ENCODE peak calls at places on chromosomes 12 and 14, in seven cellular contexts. One of them, this sample, is unnamed.

GRCh38 chr12:69254046-69254445 is 14.7 kb downstream of the CPSF6 start:
- DNase-seq in progenitor cell of endocrine pancreas: no peak
- DNase-seq in HCT116: peak
- DNase-seq in lower leg skin: no peak
- DNase-seq in WTC11: no peak
- DNase-seq in IMR-90: peak
- DNase-seq in CD8-positive, alpha-beta T cell: no peak
- DNase-seq in this sample: no peak

GRCh38 chr12:109277899-109278762 is 31.0 kb downstream of the FOXN4 start:
- DNase-seq in progenitor cell of endocrine pancreas: no peak
- DNase-seq in HCT116: no peak
- DNase-seq in lower leg skin: peak
- DNase-seq in WTC11: no peak
- DNase-seq in IMR-90: peak
- DNase-seq in CD8-positive, alpha-beta T cell: no peak
- DNase-seq in this sample: peak

GRCh38 chr14:71050227-71050823 is 143.1 kb downstream of the PCNX1 start:
- DNase-seq in progenitor cell of endocrine pancreas: no peak
- DNase-seq in HCT116: no peak
- DNase-seq in lower leg skin: no peak
- DNase-seq in WTC11: no peak
- DNase-seq in IMR-90: peak
- DNase-seq in CD8-positive, alpha-beta T cell: no peak
- DNase-seq in this sample: no peak

GRCh38 chr14:68790656-68791077 is 2.2 kb downstream of the ZFP36L1 start:
- DNase-seq in progenitor cell of endocrine pancreas: no peak
- DNase-seq in HCT116: no peak
- DNase-seq in lower leg skin: no peak
- DNase-seq in WTC11: no peak
- DNase-seq in IMR-90: no peak
- DNase-seq in CD8-positive, alpha-beta T cell: peak
- DNase-seq in this sample: no peak

GRCh38 chr12:84604541-84604940 is 308.1 kb downstream of the SLC6A15 start:
- DNase-seq in progenitor cell of endocrine pancreas: no peak
- DNase-seq in HCT116: no peak
- DNase-seq in lower leg skin: no peak
- DNase-seq in WTC11: no peak
- DNase-seq in IMR-90: no peak
- DNase-seq in CD8-positive, alpha-beta T cell: no peak
- DNase-seq in this sample: no peak

GRCh38 chr12:82608706-82609105 is 78.0 kb upstream of the TMTC2 start:
- DNase-seq in progenitor cell of endocrine pancreas: no peak
- DNase-seq in HCT116: no peak
- DNase-seq in lower leg skin: no peak
- DNase-seq in WTC11: no peak
- DNase-seq in IMR-90: peak
- DNase-seq in CD8-positive, alpha-beta T cell: no peak
- DNase-seq in this sample: no peak

GRCh38 chr12:108846320-108846719 is 11.1 kb downstream of the SSH1 start:
- DNase-seq in progenitor cell of endocrine pancreas: no peak
- DNase-seq in HCT116: no peak
- DNase-seq in lower leg skin: no peak
- DNase-seq in WTC11: no peak
- DNase-seq in IMR-90: no peak
- DNase-seq in CD8-positive, alpha-beta T cell: no peak
- DNase-seq in this sample: no peak

GRCh38 chr12:96774501-96775256 is 132.4 kb upstream of the NEDD1 start:
- DNase-seq in progenitor cell of endocrine pancreas: no peak
- DNase-seq in HCT116: no peak
- DNase-seq in lower leg skin: no peak
- DNase-seq in WTC11: no peak
- DNase-seq in IMR-90: peak
- DNase-seq in CD8-positive, alpha-beta T cell: no peak
- DNase-seq in this sample: no peak

GRCh38 chr12:127273621-127274020 is 993.3 kb upstream of the TMEM132C start:
- DNase-seq in progenitor cell of endocrine pancreas: no peak
- DNase-seq in HCT116: no peak
- DNase-seq in lower leg skin: no peak
- DNase-seq in WTC11: no peak
- DNase-seq in IMR-90: peak
- DNase-seq in CD8-positive, alpha-beta T cell: no peak
- DNase-seq in this sample: no peak

GRCh38 chr12:34547276-34547675 is 525.0 kb downstream of the ALG10 start:
- DNase-seq in progenitor cell of endocrine pancreas: no peak
- DNase-seq in HCT116: no peak
- DNase-seq in lower leg skin: no peak
- DNase-seq in WTC11: no peak
- DNase-seq in IMR-90: no peak
- DNase-seq in CD8-positive, alpha-beta T cell: no peak
- DNase-seq in this sample: no peak

GRCh38 chr12:5456025-5456424 is 24.1 kb downstream of the NTF3 start:
- DNase-seq in progenitor cell of endocrine pancreas: no peak
- DNase-seq in HCT116: no peak
- DNase-seq in lower leg skin: no peak
- DNase-seq in WTC11: no peak
- DNase-seq in IMR-90: no peak
- DNase-seq in CD8-positive, alpha-beta T cell: no peak
- DNase-seq in this sample: no peak

GRCh38 chr12:98406378-98406777 is 109.0 kb upstream of the TMPO start:
- DNase-seq in progenitor cell of endocrine pancreas: no peak
- DNase-seq in HCT116: no peak
- DNase-seq in lower leg skin: no peak
- DNase-seq in WTC11: no peak
- DNase-seq in IMR-90: no peak
- DNase-seq in CD8-positive, alpha-beta T cell: no peak
- DNase-seq in this sample: no peak

GRCh38 chr12:52401526-52401925 is 4.6 kb downstream of the KRT82 start:
- DNase-seq in progenitor cell of endocrine pancreas: no peak
- DNase-seq in HCT116: no peak
- DNase-seq in lower leg skin: no peak
- DNase-seq in WTC11: no peak
- DNase-seq in IMR-90: no peak
- DNase-seq in CD8-positive, alpha-beta T cell: no peak
- DNase-seq in this sample: no peak

GRCh38 chr12:2924019-2924418 is 33.3 kb downstream of the TULP3 start:
- DNase-seq in progenitor cell of endocrine pancreas: no peak
- DNase-seq in HCT116: no peak
- DNase-seq in lower leg skin: no peak
- DNase-seq in WTC11: no peak
- DNase-seq in IMR-90: peak
- DNase-seq in CD8-positive, alpha-beta T cell: no peak
- DNase-seq in this sample: peak

GRCh38 chr14:70755655-70756054 is 53.7 kb downstream of the MAP3K9 start:
- DNase-seq in progenitor cell of endocrine pancreas: no peak
- DNase-seq in HCT116: no peak
- DNase-seq in lower leg skin: no peak
- DNase-seq in WTC11: no peak
- DNase-seq in IMR-90: no peak
- DNase-seq in CD8-positive, alpha-beta T cell: no peak
- DNase-seq in this sample: no peak

GRCh38 chr14:20435454-20436362 is at the start of gene KLHL33:
- DNase-seq in progenitor cell of endocrine pancreas: no peak
- DNase-seq in HCT116: no peak
- DNase-seq in lower leg skin: no peak
- DNase-seq in WTC11: peak
- DNase-seq in IMR-90: no peak
- DNase-seq in CD8-positive, alpha-beta T cell: no peak
- DNase-seq in this sample: no peak

GRCh38 chr14:65720743-65721142 is 308.2 kb downstream of the FUT8 start:
- DNase-seq in progenitor cell of endocrine pancreas: no peak
- DNase-seq in HCT116: no peak
- DNase-seq in lower leg skin: no peak
- DNase-seq in WTC11: no peak
- DNase-seq in IMR-90: no peak
- DNase-seq in CD8-positive, alpha-beta T cell: no peak
- DNase-seq in this sample: no peak

GRCh38 chr14:84087986-84088531 is 1441.9 kb upstream of the FLRT2 start:
- DNase-seq in progenitor cell of endocrine pancreas: no peak
- DNase-seq in HCT116: no peak
- DNase-seq in lower leg skin: no peak
- DNase-seq in WTC11: no peak
- DNase-seq in IMR-90: peak
- DNase-seq in CD8-positive, alpha-beta T cell: no peak
- DNase-seq in this sample: peak

DNA sequence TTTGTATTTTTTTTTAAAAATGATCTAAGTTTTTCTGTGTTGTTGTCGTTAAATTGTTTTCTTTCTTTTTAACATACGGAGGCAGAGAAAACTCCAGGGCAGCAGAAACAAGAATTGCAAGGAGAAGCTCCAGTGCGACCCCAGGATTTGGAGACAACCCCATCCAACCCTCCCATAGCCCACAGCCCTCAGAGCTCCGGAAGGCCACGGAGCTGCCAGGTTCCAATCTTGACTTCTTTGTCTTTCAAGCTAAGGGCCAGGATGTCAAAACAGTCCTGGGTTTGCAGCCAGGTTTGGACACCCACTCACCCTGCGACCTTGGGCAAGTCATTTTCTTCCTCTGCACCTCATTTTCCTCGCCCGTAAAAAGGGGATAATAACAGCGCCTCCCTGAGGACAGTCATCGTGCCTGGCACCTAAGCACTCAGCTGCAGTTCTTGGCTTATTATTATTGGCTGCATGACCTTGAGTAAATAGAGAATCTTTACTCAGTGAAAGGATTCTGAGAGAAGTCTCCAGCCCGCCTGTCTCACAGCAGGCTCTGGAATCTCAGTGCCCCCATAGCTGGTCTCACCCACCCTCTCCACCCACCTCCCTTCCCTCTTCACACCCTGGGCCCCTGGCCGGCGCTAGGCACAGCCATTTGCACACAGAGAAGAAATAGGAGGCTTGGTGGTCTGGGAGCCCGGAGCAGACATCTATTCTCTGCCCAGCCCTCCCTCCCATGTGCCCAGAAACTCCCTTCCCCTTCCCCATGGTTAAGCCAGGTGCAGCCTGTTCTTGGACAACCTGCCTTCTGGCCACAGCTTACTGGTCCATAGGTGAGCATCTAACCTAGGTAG is 79.4 kb upstream of the BCL11B start:
- DNase-seq in progenitor cell of endocrine pancreas: no peak
- DNase-seq in HCT116: no peak
- DNase-seq in lower leg skin: no peak
- DNase-seq in WTC11: no peak
- DNase-seq in IMR-90: no peak
- DNase-seq in CD8-positive, alpha-beta T cell: no peak
- DNase-seq in this sample: no peak
- TF ChIP-seq CTCF in progenitor cell of endocrine pancreas: peak
- TF ChIP-seq CTCF in HCT116: no peak
- TF ChIP-seq CTCF in lower leg skin: no peak
- TF ChIP-seq CTCF in WTC11: no peak
- TF ChIP-seq CTCF in IMR-90: no peak
- TF ChIP-seq CTCF in CD8-positive, alpha-beta T cell: no peak
- TF ChIP-seq CTCF in this sample: no peak

DNA sequence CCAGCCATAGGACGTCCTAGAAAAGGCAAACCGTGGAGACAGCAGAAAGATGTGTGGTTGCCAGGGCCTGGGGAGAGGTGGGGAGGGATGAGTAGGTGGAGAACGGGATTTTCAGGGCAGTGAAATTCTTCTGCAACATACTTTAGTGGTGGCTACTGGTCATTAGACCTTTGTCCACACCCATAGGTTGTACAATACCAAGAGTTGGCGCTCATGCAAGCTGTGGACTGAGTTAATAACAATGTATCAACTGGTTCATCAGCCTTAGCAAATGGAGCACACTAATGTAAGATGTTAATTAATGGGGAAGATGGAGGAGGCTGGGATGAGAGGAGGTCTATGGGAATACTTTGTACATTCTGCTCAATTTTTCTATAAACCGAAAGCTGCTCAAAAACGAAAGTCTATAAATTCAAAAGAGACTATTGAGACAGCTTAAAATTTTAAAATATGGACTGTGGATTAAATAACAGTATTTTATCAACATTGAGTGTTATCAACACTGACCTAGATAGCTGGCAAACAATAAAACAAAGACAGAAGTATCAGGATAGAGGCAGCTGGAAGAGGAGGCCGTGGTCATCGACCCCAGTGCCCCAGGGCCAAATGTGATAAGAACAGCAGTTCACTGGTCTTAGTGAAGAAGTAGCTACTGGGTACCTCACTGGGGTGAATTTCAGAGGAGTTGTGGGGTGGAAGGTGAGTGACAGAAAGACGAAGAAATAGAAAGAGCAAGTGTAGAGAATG is 90.9 kb downstream of the SYNE3 start:
- DNase-seq in progenitor cell of endocrine pancreas: no peak
- DNase-seq in HCT116: no peak
- DNase-seq in lower leg skin: no peak
- DNase-seq in WTC11: no peak
- DNase-seq in IMR-90: no peak
- DNase-seq in CD8-positive, alpha-beta T cell: no peak
- DNase-seq in this sample: no peak
- TF ChIP-seq CTCF in progenitor cell of endocrine pancreas: no peak
- TF ChIP-seq CTCF in HCT116: no peak
- TF ChIP-seq CTCF in lower leg skin: no peak
- TF ChIP-seq CTCF in WTC11: no peak
- TF ChIP-seq CTCF in IMR-90: no peak
- TF ChIP-seq CTCF in CD8-positive, alpha-beta T cell: no peak
- TF ChIP-seq CTCF in this sample: no peak

DNA sequence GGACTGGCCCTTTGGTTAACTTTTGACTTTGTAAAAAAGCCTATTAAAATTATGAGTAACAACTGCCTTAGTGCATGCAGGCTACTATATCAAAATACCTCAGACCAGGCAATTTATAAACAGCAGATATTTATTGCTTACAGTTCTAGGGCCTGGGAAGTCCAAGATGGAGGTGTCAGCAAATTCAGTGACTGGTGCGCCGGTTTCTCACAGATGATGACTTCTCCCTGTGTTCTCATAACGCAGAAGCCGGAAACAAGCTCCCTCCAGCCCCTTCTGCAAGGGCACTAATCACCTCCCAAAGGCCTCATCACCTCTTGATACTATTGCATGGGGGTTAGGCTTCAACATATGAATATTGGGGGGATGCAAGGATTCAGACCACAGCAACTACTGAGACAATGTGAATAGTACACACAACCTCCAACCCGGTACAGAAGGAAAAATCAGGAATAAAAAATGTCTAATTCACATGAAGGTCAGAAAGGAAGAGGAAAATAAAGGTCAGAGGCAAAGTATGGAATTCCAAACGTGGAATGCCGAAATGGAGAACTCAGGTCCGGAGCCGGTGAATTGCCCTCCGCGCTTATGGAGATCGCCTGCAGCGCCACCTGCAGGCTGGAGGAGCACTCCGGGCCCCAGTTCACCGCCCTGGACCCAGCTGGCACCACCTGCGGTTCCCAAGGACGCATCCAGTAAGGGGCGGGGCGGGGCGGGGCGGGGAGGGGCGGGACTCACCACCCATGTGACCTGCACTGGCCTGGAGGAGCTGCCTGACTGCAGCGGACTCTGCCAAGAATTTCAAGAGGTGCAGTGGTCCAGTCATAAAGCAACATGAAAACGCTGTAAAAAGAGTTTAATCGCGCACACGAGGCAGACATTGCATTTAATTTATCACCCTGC is 203.4 kb downstream of the KIF26A start:
- DNase-seq in progenitor cell of endocrine pancreas: peak
- DNase-seq in HCT116: peak
- DNase-seq in lower leg skin: no peak
- DNase-seq in WTC11: peak
- DNase-seq in IMR-90: no peak
- DNase-seq in CD8-positive, alpha-beta T cell: no peak
- DNase-seq in this sample: no peak
- TF ChIP-seq CTCF in progenitor cell of endocrine pancreas: peak
- TF ChIP-seq CTCF in HCT116: peak
- TF ChIP-seq CTCF in lower leg skin: no peak
- TF ChIP-seq CTCF in WTC11: peak
- TF ChIP-seq CTCF in IMR-90: no peak
- TF ChIP-seq CTCF in CD8-positive, alpha-beta T cell: no peak
- TF ChIP-seq CTCF in this sample: no peak

GRCh38 chr12:25852792-25853191 is 105.7 kb upstream of the RASSF8 start:
- DNase-seq in progenitor cell of endocrine pancreas: no peak
- DNase-seq in HCT116: no peak
- DNase-seq in lower leg skin: no peak
- DNase-seq in WTC11: no peak
- DNase-seq in IMR-90: peak
- DNase-seq in CD8-positive, alpha-beta T cell: no peak
- DNase-seq in this sample: no peak
- TF ChIP-seq CTCF in progenitor cell of endocrine pancreas: no peak
- TF ChIP-seq CTCF in HCT116: no peak
- TF ChIP-seq CTCF in lower leg skin: no peak
- TF ChIP-seq CTCF in WTC11: no peak
- TF ChIP-seq CTCF in IMR-90: no peak
- TF ChIP-seq CTCF in CD8-positive, alpha-beta T cell: no peak
- TF ChIP-seq CTCF in this sample: no peak